ENCODE peak calls at places on chromosomes 7 and 10, in five cellular contexts. One of them, this sample, is unnamed.
A peak's percentile ranks its signal among the peaks of the same experiment; 100 is the strongest.

GRCh38 chr10:98415710-98416077 is 712 bp upstream of the PYROXD2 start:
- DNase-seq in colonic mucosa: no peak
- DNase-seq in thoracic aorta: no peak
- DNase-seq in upper lobe of left lung: no peak
- DNase-seq in tibial artery: no peak
- DNase-seq in this sample: no peak

GRCh38 chr10:17098012-17098411 is 31.6 kb downstream of the CUBN start:
- DNase-seq in colonic mucosa: no peak
- DNase-seq in thoracic aorta: no peak
- DNase-seq in upper lobe of left lung: no peak
- DNase-seq in tibial artery: no peak
- DNase-seq in this sample: no peak

GRCh38 chr10:38007551-38007950 is 2.9 kb upstream of the ZNF33A start:
- DNase-seq in colonic mucosa: no peak
- DNase-seq in thoracic aorta: no peak
- DNase-seq in upper lobe of left lung: no peak
- DNase-seq in tibial artery: no peak
- DNase-seq in this sample: no peak

GRCh38 chr7:25885057-25885576 is 266.9 kb upstream of the NFE2L3 start:
- DNase-seq in colonic mucosa: no peak
- DNase-seq in thoracic aorta: no peak
- DNase-seq in upper lobe of left lung: no peak
- DNase-seq in tibial artery: no peak
- DNase-seq in this sample: no peak

GRCh38 chr10:12803781-12804180 is 197.7 kb downstream of the CCDC3 start:
- DNase-seq in colonic mucosa: no peak
- DNase-seq in thoracic aorta: no peak
- DNase-seq in upper lobe of left lung: no peak
- DNase-seq in tibial artery: no peak
- DNase-seq in this sample: no peak

GRCh38 chr7:13742719-13743640 is 246.5 kb downstream of the ETV1 start:
- DNase-seq in colonic mucosa: peak; percentile 27
- DNase-seq in thoracic aorta: no peak
- DNase-seq in upper lobe of left lung: peak; percentile 56
- DNase-seq in tibial artery: no peak
- DNase-seq in this sample: no peak

GRCh38 chr7:67653856-67654442 is 657.3 kb downstream of the TYW1 start:
- DNase-seq in colonic mucosa: no peak
- DNase-seq in thoracic aorta: no peak
- DNase-seq in upper lobe of left lung: no peak
- DNase-seq in tibial artery: no peak
- DNase-seq in this sample: no peak

GRCh38 chr7:26686448-26686981 is 177.9 kb downstream of the SKAP2 start:
- DNase-seq in colonic mucosa: no peak
- DNase-seq in thoracic aorta: no peak
- DNase-seq in upper lobe of left lung: no peak
- DNase-seq in tibial artery: peak; percentile 23
- DNase-seq in this sample: peak; percentile 65

GRCh38 chr10:200405-200804 is 65.2 kb downstream of the ZMYND11 start:
- DNase-seq in colonic mucosa: no peak
- DNase-seq in thoracic aorta: no peak
- DNase-seq in upper lobe of left lung: no peak
- DNase-seq in tibial artery: no peak
- DNase-seq in this sample: no peak

GRCh38 chr7:101164071-101164840 is 1.1 kb downstream of the VGF start:
- DNase-seq in colonic mucosa: no peak
- DNase-seq in thoracic aorta: no peak
- DNase-seq in upper lobe of left lung: no peak
- DNase-seq in tibial artery: no peak
- DNase-seq in this sample: no peak

GRCh38 chr10:12177642-12178041 is 18.0 kb downstream of the NUDT5 start:
- DNase-seq in colonic mucosa: no peak
- DNase-seq in thoracic aorta: no peak
- DNase-seq in upper lobe of left lung: no peak
- DNase-seq in tibial artery: no peak
- DNase-seq in this sample: no peak

GRCh38 chr10:74150151-74151056 is at the start of gene AP3M1:
- DNase-seq in colonic mucosa: peak; percentile 86
- DNase-seq in thoracic aorta: peak; percentile 55
- DNase-seq in upper lobe of left lung: peak; percentile 93
- DNase-seq in tibial artery: peak; percentile 82
- DNase-seq in this sample: peak; percentile 90

DNA sequence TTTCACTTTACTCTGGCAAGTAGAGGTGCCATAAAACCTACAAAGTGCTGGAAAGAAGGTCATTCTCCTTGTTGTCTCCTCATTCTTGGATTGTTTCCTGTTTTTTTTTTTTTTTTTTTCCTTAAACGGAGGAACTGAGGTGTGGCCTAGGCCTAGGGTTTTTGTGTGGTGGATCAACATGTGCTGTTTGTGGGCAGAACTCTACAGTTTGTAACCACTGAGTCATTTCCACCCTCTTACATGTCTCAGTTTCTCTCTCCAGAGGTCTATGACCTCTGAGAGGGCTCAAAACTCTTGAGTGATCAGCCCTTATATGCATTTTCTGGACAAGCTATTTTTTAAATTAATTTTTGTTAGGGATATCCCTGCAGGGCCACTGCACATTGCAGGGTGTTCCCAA is 296.0 kb downstream of the PPP1R3A start:
- DNase-seq in colonic mucosa: no peak
- DNase-seq in thoracic aorta: no peak
- DNase-seq in upper lobe of left lung: no peak
- DNase-seq in tibial artery: no peak
- DNase-seq in this sample: no peak
- H3K9me3 ChIP-seq in colonic mucosa: no peaks in the 10 kb centered on the region
- H3K9me3 ChIP-seq in thoracic aorta: peaks cover 7% of the 10 kb centered on the region
- H3K9me3 ChIP-seq in upper lobe of left lung: no peaks in the 10 kb centered on the region
- H3K9me3 ChIP-seq in tibial artery: no peaks in the 10 kb centered on the region
- H3K9me3 ChIP-seq in this sample: no peaks in the 10 kb centered on the region

GRCh38 chr7:121334376-121334775 is 5.6 kb downstream of the WNT16 start:
- DNase-seq in colonic mucosa: no peak
- DNase-seq in thoracic aorta: no peak
- DNase-seq in upper lobe of left lung: no peak
- DNase-seq in tibial artery: no peak
- DNase-seq in this sample: no peak
- H3K27me3 ChIP-seq in colonic mucosa: peaks cover 33% of the 10 kb centered on the region
- H3K27me3 ChIP-seq in thoracic aorta: peaks cover 26% of the 10 kb centered on the region
- H3K27me3 ChIP-seq in upper lobe of left lung: no peaks in the 10 kb centered on the region
- H3K27me3 ChIP-seq in tibial artery: no peaks in the 10 kb centered on the region
- H3K27me3 ChIP-seq in this sample: peaks cover 23% of the 10 kb centered on the region

DNA sequence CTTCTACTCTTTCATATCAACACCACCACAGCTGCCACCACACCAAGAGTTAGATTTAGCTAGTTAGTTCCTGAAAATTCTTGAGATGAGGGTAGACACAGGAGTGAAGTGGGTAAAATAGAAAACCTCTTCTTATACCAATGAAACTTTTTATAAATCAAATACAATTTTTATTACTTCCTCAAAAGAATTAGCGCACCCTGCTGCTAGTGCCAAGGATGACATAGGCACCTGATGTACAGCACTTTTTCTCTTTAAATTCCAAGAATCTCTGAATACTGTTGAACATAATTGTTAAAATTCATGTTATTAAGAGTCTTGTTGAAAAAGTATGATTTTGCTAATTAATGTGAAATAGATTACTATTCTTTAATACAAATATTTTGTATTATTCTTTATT is 11.4 kb downstream of the ZWINT start:
- DNase-seq in colonic mucosa: no peak
- DNase-seq in thoracic aorta: no peak
- DNase-seq in upper lobe of left lung: no peak
- DNase-seq in tibial artery: no peak
- DNase-seq in this sample: no peak
- TF ChIP-seq CTCF in colonic mucosa: no peak
- TF ChIP-seq CTCF in thoracic aorta: no peak
- TF ChIP-seq CTCF in upper lobe of left lung: no peak
- TF ChIP-seq CTCF in tibial artery: no peak
- TF ChIP-seq CTCF in this sample: no peak

GRCh38 chr7:4434306-4434705 is 247.8 kb upstream of the FOXK1 start:
- DNase-seq in colonic mucosa: no peak
- DNase-seq in thoracic aorta: no peak
- DNase-seq in upper lobe of left lung: no peak
- DNase-seq in tibial artery: no peak
- DNase-seq in this sample: no peak
- H3K9me3 ChIP-seq in colonic mucosa: no peaks in the 10 kb centered on the region
- H3K9me3 ChIP-seq in thoracic aorta: peaks cover 6% of the 10 kb centered on the region
- H3K9me3 ChIP-seq in upper lobe of left lung: peaks cover 16% of the 10 kb centered on the region
- H3K9me3 ChIP-seq in tibial artery: peaks cover 11% of the 10 kb centered on the region
- H3K9me3 ChIP-seq in this sample: no peaks in the 10 kb centered on the region

GRCh38 chr10:133268532-133268931 is 8.1 kb downstream of the ADAM8 start:
- DNase-seq in colonic mucosa: no peak
- DNase-seq in thoracic aorta: no peak
- DNase-seq in upper lobe of left lung: no peak
- DNase-seq in tibial artery: no peak
- DNase-seq in this sample: no peak
- H3K27me3 ChIP-seq in colonic mucosa: no peaks in the 10 kb centered on the region
- H3K27me3 ChIP-seq in thoracic aorta: no peaks in the 10 kb centered on the region
- H3K27me3 ChIP-seq in upper lobe of left lung: no peaks in the 10 kb centered on the region
- H3K27me3 ChIP-seq in tibial artery: no peaks in the 10 kb centered on the region
- H3K27me3 ChIP-seq in this sample: no peaks in the 10 kb centered on the region

DNA sequence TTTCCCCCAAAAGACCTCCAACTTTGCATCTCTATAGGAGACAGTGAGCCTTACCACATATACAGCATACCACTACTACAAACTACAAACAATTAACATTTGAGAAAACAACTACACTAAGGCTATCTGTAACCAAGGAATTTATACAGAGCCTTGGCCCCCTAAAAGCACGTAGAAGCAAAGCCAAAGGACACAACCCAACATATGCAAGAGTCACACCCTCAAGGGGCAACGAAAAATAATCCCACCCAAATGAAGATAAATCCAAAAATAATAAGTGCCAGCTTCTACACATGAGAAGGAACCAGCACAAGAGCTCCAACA is 149.5 kb downstream of the ZEB1 start:
- DNase-seq in colonic mucosa: no peak
- DNase-seq in thoracic aorta: no peak
- DNase-seq in upper lobe of left lung: no peak
- DNase-seq in tibial artery: no peak
- DNase-seq in this sample: no peak
- TF ChIP-seq CTCF in colonic mucosa: no peak
- TF ChIP-seq CTCF in thoracic aorta: no peak
- TF ChIP-seq CTCF in upper lobe of left lung: no peak
- TF ChIP-seq CTCF in tibial artery: no peak
- TF ChIP-seq CTCF in this sample: no peak

GRCh38 chr10:21827308-21827707 is 176.2 kb downstream of the DNAJC1 start:
- DNase-seq in colonic mucosa: no peak
- DNase-seq in thoracic aorta: no peak
- DNase-seq in upper lobe of left lung: no peak
- DNase-seq in tibial artery: no peak
- DNase-seq in this sample: no peak

GRCh38 chr10:21824409-21824808 is 179.1 kb downstream of the DNAJC1 start:
- DNase-seq in colonic mucosa: no peak
- DNase-seq in thoracic aorta: no peak
- DNase-seq in upper lobe of left lung: no peak
- DNase-seq in tibial artery: no peak
- DNase-seq in this sample: no peak

GRCh38 chr10:21825345-21825744 is 178.2 kb downstream of the DNAJC1 start:
- DNase-seq in colonic mucosa: no peak
- DNase-seq in thoracic aorta: no peak
- DNase-seq in upper lobe of left lung: no peak
- DNase-seq in tibial artery: no peak
- DNase-seq in this sample: no peak

GRCh38 chr10:21823617-21824016 is 179.9 kb downstream of the DNAJC1 start:
- DNase-seq in colonic mucosa: no peak
- DNase-seq in thoracic aorta: no peak
- DNase-seq in upper lobe of left lung: no peak
- DNase-seq in tibial artery: no peak
- DNase-seq in this sample: no peak

DNA sequence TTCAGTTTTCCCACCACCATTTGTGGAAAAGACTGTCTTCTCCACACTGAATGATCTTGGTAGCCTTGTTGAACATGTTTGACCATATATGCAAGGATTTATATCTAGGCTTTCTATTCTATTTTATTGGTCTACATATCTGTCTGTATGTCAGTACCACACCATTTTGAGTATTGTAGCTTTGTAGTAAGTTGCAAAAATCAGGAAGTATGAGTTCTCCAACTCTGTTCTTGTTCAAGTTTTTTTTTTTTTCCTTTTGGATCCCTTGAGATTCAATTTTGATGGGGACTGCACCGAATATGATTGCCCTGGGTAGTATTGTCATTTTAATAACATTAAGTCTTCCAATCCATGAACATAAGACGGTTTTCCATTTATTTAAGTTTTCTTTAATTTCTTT is 176.8 kb downstream of the DNAJC1 start:
- DNase-seq in colonic mucosa: no peak
- DNase-seq in thoracic aorta: no peak
- DNase-seq in upper lobe of left lung: no peak
- DNase-seq in tibial artery: no peak
- DNase-seq in this sample: no peak
- H3K9me3 ChIP-seq in colonic mucosa: peaks cover 6% of the 10 kb centered on the region
- H3K9me3 ChIP-seq in thoracic aorta: peaks cover 37% of the 10 kb centered on the region
- H3K9me3 ChIP-seq in upper lobe of left lung: peaks cover 48% of the 10 kb centered on the region
- H3K9me3 ChIP-seq in tibial artery: peaks cover 50% of the 10 kb centered on the region
- H3K9me3 ChIP-seq in this sample: peaks cover 65% of the 10 kb centered on the region

DNA sequence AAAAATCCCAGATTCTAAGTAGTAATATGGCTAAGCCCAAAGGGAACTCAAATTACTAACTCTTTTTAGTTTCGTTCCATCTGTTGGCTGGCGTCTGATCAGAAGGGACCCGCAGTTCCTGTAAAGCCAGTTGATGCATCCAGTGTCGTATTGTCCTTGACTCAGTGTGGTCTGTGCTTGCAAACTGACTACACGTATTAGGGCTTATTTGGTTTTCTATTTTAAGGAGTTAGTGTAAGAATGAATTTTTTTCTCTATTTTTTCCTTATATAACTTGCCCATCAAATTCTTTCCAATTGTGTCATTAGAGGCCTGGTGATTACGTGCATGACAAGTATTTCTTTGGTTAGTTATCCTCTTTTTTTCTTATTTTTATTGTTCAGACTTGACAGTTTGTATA is 9.7 kb downstream of the ABCA13 start:
- DNase-seq in colonic mucosa: no peak
- DNase-seq in thoracic aorta: no peak
- DNase-seq in upper lobe of left lung: no peak
- DNase-seq in tibial artery: no peak
- DNase-seq in this sample: no peak
- H3K27me3 ChIP-seq in colonic mucosa: no peaks in the 10 kb centered on the region
- H3K27me3 ChIP-seq in thoracic aorta: no peaks in the 10 kb centered on the region
- H3K27me3 ChIP-seq in upper lobe of left lung: no peaks in the 10 kb centered on the region
- H3K27me3 ChIP-seq in tibial artery: no peaks in the 10 kb centered on the region
- H3K27me3 ChIP-seq in this sample: no peaks in the 10 kb centered on the region

DNA sequence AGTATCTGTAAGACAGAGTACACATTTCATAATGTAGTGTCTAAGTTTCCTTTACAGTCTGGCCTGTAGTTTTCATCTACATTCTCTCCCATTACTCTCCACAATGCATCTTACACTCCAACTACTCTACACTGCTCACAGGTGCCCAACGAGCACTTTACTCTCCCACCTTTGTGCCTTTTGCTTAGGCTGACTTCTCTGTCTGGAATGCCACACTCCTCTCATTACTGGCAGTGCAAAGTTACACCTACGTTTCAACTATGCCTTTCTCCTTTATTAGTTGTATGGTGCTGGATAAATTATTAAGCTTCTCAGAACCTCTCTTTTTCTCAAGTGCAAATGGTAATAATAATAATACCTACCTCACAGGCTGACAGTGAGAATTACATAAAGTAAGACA is 70.5 kb downstream of the RNLS start:
- DNase-seq in colonic mucosa: no peak
- DNase-seq in thoracic aorta: no peak
- DNase-seq in upper lobe of left lung: no peak
- DNase-seq in tibial artery: no peak
- DNase-seq in this sample: no peak
- TF ChIP-seq CTCF in colonic mucosa: no peak
- TF ChIP-seq CTCF in thoracic aorta: no peak
- TF ChIP-seq CTCF in upper lobe of left lung: no peak
- TF ChIP-seq CTCF in tibial artery: no peak
- TF ChIP-seq CTCF in this sample: no peak

This sample was measured in ascending aorta.